ENCODE peak calls at places on chromosomes 5 and 9, in ten cellular contexts. J is HL-60; N is CD8-positive, alpha-beta T cell; F is left colon; O is sigmoid colon; P is NCI-H1092; H is NK-92 treated with Interleukin-12 subunit alpha and Interleukin-12 subunit beta, amount 100 ng/mL, for 24 hours; M is iris pigment epithelial cell; K is NCI-H1694 treated with DMSO at 0.1 percent for 48 hours; Y is stimulated activated CD8-positive, alpha-beta memory T cell treated with anti-CD3 and anti-CD28 coated beads, Interleukin-12 subunit alpha, Interleukin-12 subunit beta, amount 100 ng/mL, for 4 hours. I is an unnamed sample.

GRCh38 chr5:56460681-56461191 is 227.6 kb upstream of the ANKRD55 start:
- DNase-seq in J (no peak), N (no peak), F (no peak), O (no peak), P (peak), H (no peak), M (no peak), K (no peak), Y (no peak), I (no peak)

GRCh38 chr9:93148721-93149120 is 14.7 kb upstream of the NINJ1 start:
- DNase-seq in J (no peak), N (no peak), F (no peak), O (no peak), P (no peak), H (no peak), M (no peak), K (no peak), Y (no peak), I (no peak)

GRCh38 chr5:57302164-57302563 is 128.3 kb downstream of the GPBP1 start:
- DNase-seq in J (no peak), N (no peak), F (peak), O (no peak), P (no peak), H (no peak), M (peak), K (no peak), Y (no peak), I (no peak)

GRCh38 chr5:61207884-61208283 is 45.6 kb upstream of the SMIM15 start:
- DNase-seq in J (no peak), N (no peak), F (no peak), O (no peak), P (no peak), H (no peak), M (no peak), K (no peak), Y (no peak), I (no peak)

GRCh38 chr9:123266655-123267421 is 1.5 kb downstream of the STRBP start:
- DNase-seq in J (no peak), N (no peak), F (no peak), O (no peak), P (no peak), H (no peak), M (no peak), K (no peak), Y (no peak), I (no peak)

GRCh38 chr5:88236866-88237642 is 31.6 kb downstream of the TMEM161B start:
- DNase-seq in J (no peak), N (no peak), F (no peak), O (no peak), P (no peak), H (no peak), M (peak), K (no peak), Y (no peak), I (no peak)

GRCh38 chr5:32444946-32445758 is 612 bp upstream of the ZFR start:
- DNase-seq in J (no peak), N (no peak), F (no peak), O (no peak), P (no peak), H (no peak), M (no peak), K (no peak), Y (no peak), I (no peak)

GRCh38 chr9:79020266-79020665 is 551.5 kb upstream of the TLE4 start:
- DNase-seq in J (no peak), N (no peak), F (no peak), O (no peak), P (peak), H (no peak), M (no peak), K (no peak), Y (no peak), I (no peak)

GRCh38 chr9:135904121-135904520 is 3.2 kb downstream of the CAMSAP1 start:
- DNase-seq in J (no peak), N (no peak), F (no peak), O (peak), P (no peak), H (no peak), M (no peak), K (no peak), Y (no peak), I (no peak)

GRCh38 chr5:120604898-120605297 is 140.8 kb downstream of the PRR16 start:
- DNase-seq in J (no peak), N (no peak), F (no peak), O (no peak), P (no peak), H (no peak), M (peak), K (no peak), Y (no peak), I (no peak)

GRCh38 chr9:115636596-115636995 is 517.0 kb upstream of the PAPPA start:
- DNase-seq in J (no peak), N (no peak), F (no peak), O (no peak), P (no peak), H (no peak), M (no peak), K (peak), Y (no peak), I (no peak)

GRCh38 chr5:1523793-1524480 is at the start of gene LPCAT1:
- DNase-seq in J (peak), N (peak), F (peak), O (peak), P (peak), H (peak), M (peak), K (peak), Y (peak), I (peak)

GRCh38 chr5:1536298-1537165 is 12.8 kb upstream of the LPCAT1 start:
- DNase-seq in J (no peak), N (peak), F (no peak), O (peak), P (no peak), H (peak), M (peak), K (no peak), Y (peak), I (no peak)

GRCh38 chr5:31270396-31270795 is 76.9 kb downstream of the CDH6 start:
- DNase-seq in J (no peak), N (no peak), F (no peak), O (no peak), P (peak), H (no peak), M (peak), K (peak), Y (no peak), I (no peak)

GRCh38 chr9:74413876-74414275 is 83.3 kb upstream of the RORB start:
- DNase-seq in J (no peak), N (no peak), F (no peak), O (no peak), P (no peak), H (no peak), M (no peak), K (no peak), Y (no peak), I (no peak)

GRCh38 chr5:174425271-174425963 is 299.0 kb upstream of the MSX2 start:
- DNase-seq in J (no peak), N (no peak), F (peak), O (no peak), P (no peak), H (no peak), M (no peak), K (no peak), Y (no peak), I (no peak)

GRCh38 chr5:28862860-28863196 is 1824.4 kb upstream of the CDH9 start:
- DNase-seq in J (no peak), N (no peak), F (no peak), O (no peak), P (peak), H (no peak), M (no peak), K (no peak), Y (no peak), I (no peak)

GRCh38 chr9:75001719-75002421 is 26.2 kb downstream of the CARNMT1 start:
- DNase-seq in J (peak), N (no peak), F (no peak), O (no peak), P (peak), H (no peak), M (peak), K (peak), Y (no peak), I (no peak)

GRCh38 chr9:113668057-113668456 is 204.5 kb downstream of the RGS3 start:
- DNase-seq in J (no peak), N (no peak), F (no peak), O (no peak), P (no peak), H (no peak), M (no peak), K (no peak), Y (no peak), I (no peak)

GRCh38 chr5:1061916-1062315 is 49.9 kb downstream of the SLC12A7 start:
- DNase-seq in J (no peak), N (no peak), F (no peak), O (no peak), P (no peak), H (no peak), M (no peak), K (no peak), Y (no peak), I (no peak)

GRCh38 chr9:106324071-106324470 is 538.9 kb upstream of the ZNF462 start:
- DNase-seq in J (no peak), N (no peak), F (no peak), O (no peak), P (no peak), H (no peak), M (no peak), K (no peak), Y (no peak), I (no peak)

GRCh38 chr5:83285661-83286398 is 185.7 kb upstream of the VCAN start:
- DNase-seq in J (no peak), N (no peak), F (no peak), O (no peak), P (no peak), H (no peak), M (no peak), K (no peak), Y (no peak), I (no peak)

GRCh38 chr5:143147382-143147781 is 256.1 kb downstream of the NR3C1 start:
- DNase-seq in J (no peak), N (no peak), F (no peak), O (no peak), P (no peak), H (no peak), M (no peak), K (no peak), Y (no peak), I (no peak)

GRCh38 chr5:146345578-146346366 is 7.1 kb downstream of the POU4F3 start:
- DNase-seq in J (no peak), N (no peak), F (no peak), O (no peak), P (no peak), H (no peak), M (no peak), K (no peak), Y (no peak), I (no peak)

GRCh38 chr5:57684299-57684702 is 201.7 kb upstream of the ACTBL2 start:
- DNase-seq in J (no peak), N (no peak), F (no peak), O (no peak), P (no peak), H (no peak), M (no peak), K (no peak), Y (no peak), I (no peak)

GRCh38 chr5:39256472-39256871 is 37.1 kb upstream of the FYB1 start:
- DNase-seq in J (peak), N (no peak), F (no peak), O (no peak), P (no peak), H (no peak), M (peak), K (no peak), Y (no peak), I (no peak)

I was measured in body of pancreas.